ENCODE peak calls at places on chromosomes 2 and 18, in nine cellular contexts. W is tibial artery, G is upper lobe of right lung, Z is heart left ventricle, C is lower lobe of right lung, F is astrocyte of the cerebellum, R is AG10803, Q is hepatocyte, A is mucosa of descending colon. K is an unnamed sample.

GRCh38 chr2:212726403-212726802 is 187.8 kb upstream of the ERBB4 start:
- DNase-seq in G (no peak), A (no peak), Q (no peak), C (no peak), Z (no peak), F (no peak), R (no peak), W (no peak), K (no peak)

GRCh38 chr2:158509928-158510797 is 53.4 kb downstream of the PKP4 start:
- DNase-seq in Q (no peak), R (peak; percentile 70), F (no peak), C (no peak), G (no peak), A (no peak), Z (no peak), W (no peak), K (peak; percentile 17)

GRCh38 chr2:182767578-182767977 is 51.5 kb downstream of the DNAJC10 start:
- DNase-seq in W (no peak), G (no peak), F (peak; percentile 9), Z (no peak), R (peak; percentile 16), C (no peak), Q (peak; percentile 37), A (no peak), K (peak; percentile 37)

GRCh38 chr18:48541026-48541746 is 2.4 kb downstream of the CTIF start:
- DNase-seq in W (peak; percentile 76), F (peak; percentile 63), G (peak; percentile 89), R (peak; percentile 87), A (peak; percentile 78), C (peak; percentile 84), Z (peak; percentile 91), Q (peak; percentile 88), K (peak; percentile 77)

GRCh38 chr18:9712606-9713005 is 4.5 kb downstream of the RAB31 start:
- DNase-seq in R (peak; percentile 85), G (no peak), C (no peak), Z (no peak), F (no peak), Q (no peak), W (no peak), A (no peak), K (peak; percentile 41)

GRCh38 chr18:31819106-31819924 is 58.6 kb upstream of the SLC25A52 start:
- DNase-seq in A (peak; percentile 10), G (no peak), Z (no peak), C (no peak), R (peak; percentile 49), Q (peak; percentile 80), W (no peak), F (peak; percentile 22), K (peak; percentile 74)

GRCh38 chr2:217555075-217555876 is 447.5 kb downstream of the TNS1 start:
- DNase-seq in W (no peak), A (no peak), F (no peak), G (no peak), Z (no peak), R (peak; percentile 58), C (no peak), Q (no peak), K (no peak)

GRCh38 chr2:98396745-98397355 is 47.8 kb upstream of the INPP4A start:
- DNase-seq in R (no peak), Z (no peak), A (no peak), C (no peak), Q (no peak), W (no peak), F (no peak), G (no peak), K (no peak)

GRCh38 chr2:176105078-176105726 is 1.9 kb upstream of the HOXD11 start:
- DNase-seq in G (no peak), Q (no peak), A (no peak), R (no peak), Z (no peak), C (no peak), W (no peak), F (no peak), K (no peak)

GRCh38 chr18:62182220-62182619 is 4.6 kb downstream of the PIGN start:
- DNase-seq in R (no peak), A (no peak), Z (no peak), G (no peak), C (no peak), Q (no peak), F (no peak), W (no peak), K (no peak)

GRCh38 chr18:62179213-62179612 is 7.6 kb downstream of the PIGN start:
- DNase-seq in W (no peak), Z (no peak), G (no peak), C (no peak), A (no peak), R (no peak), Q (no peak), F (no peak), K (no peak)

GRCh38 chr18:62186656-62187542 is at the start of the genes PIGN and RELCH:
- DNase-seq in F (peak; percentile 98), Q (peak; percentile 99), Z (peak; percentile 93), A (peak; percentile 96), R (peak; percentile 98), C (peak; percentile 95), G (peak; percentile 95), W (peak; percentile 97), K (peak; percentile 99)

GRCh38 chr18:62187543-62188378 is 706 bp downstream of the RELCH start:
- DNase-seq in A (peak; percentile 64), F (peak; percentile 8), Q (peak; percentile 62), C (peak; percentile 63), R (peak; percentile 11), W (peak; percentile 21), Z (peak; percentile 68), G (peak; percentile 71), K (peak; percentile 29)

GRCh38 chr18:62183578-62184195 is 3.2 kb downstream of the PIGN start:
- DNase-seq in G (no peak), C (no peak), F (peak; percentile 59), W (no peak), R (peak; percentile 64), Z (no peak), A (peak; percentile 76), Q (peak; percentile 74), K (peak; percentile 81)
- TF ChIP-seq CTCF in G (peak; percentile 99), C (peak; percentile 94), F (peak; percentile 91), W (peak; percentile 86), R (peak; percentile 99), Z (peak; percentile 94), A (peak; percentile 85), Q (peak; percentile 91), K (peak; percentile 93)

GRCh38 chr18:54173980-54174611 is 50.4 kb downstream of the MBD2 start:
- DNase-seq in W (no peak), Z (no peak), G (no peak), F (no peak), Q (no peak), A (no peak), R (no peak), C (no peak), K (no peak)

GRCh38 chr18:54165450-54165849 is 59.0 kb downstream of the MBD2 start:
- DNase-seq in Q (no peak), Z (no peak), R (no peak), F (no peak), W (no peak), G (no peak), C (no peak), A (no peak), K (no peak)

GRCh38 chr18:54173250-54173649 is 51.2 kb downstream of the MBD2 start:
- DNase-seq in C (no peak), Z (no peak), R (no peak), G (no peak), A (no peak), W (no peak), Q (no peak), F (no peak), K (no peak)

GRCh38 chr18:54169710-54170403 is 54.6 kb downstream of the MBD2 start:
- DNase-seq in C (no peak), F (no peak), G (no peak), A (no peak), Z (no peak), R (no peak), Q (no peak), W (no peak), K (no peak)
- TF ChIP-seq CTCF in C (no peak), F (no peak), G (no peak), A (no peak), Z (no peak), R (no peak), Q (no peak), W (no peak), K (no peak)

GRCh38 chr2:9232166-9232479 is 25.5 kb downstream of the ASAP2 start:
- DNase-seq in R (no peak), G (no peak), A (no peak), W (no peak), F (no peak), C (no peak), Z (no peak), Q (no peak), K (no peak)

GRCh38 chr2:9232886-9233285 is 26.3 kb downstream of the ASAP2 start:
- DNase-seq in R (no peak), A (no peak), W (no peak), Q (no peak), C (no peak), G (no peak), F (peak; percentile 70), Z (no peak), K (no peak)

GRCh38 chr2:9236867-9237266 is 30.3 kb downstream of the ASAP2 start:
- DNase-seq in G (no peak), Q (no peak), A (no peak), R (no peak), F (no peak), C (no peak), W (no peak), Z (peak; percentile 68), K (no peak)

GRCh38 chr2:9235388-9236344 is 29.1 kb downstream of the ASAP2 start:
- DNase-seq in R (peak; percentile 71), Z (no peak), A (no peak), C (no peak), Q (peak; percentile 26), F (no peak), W (no peak), G (no peak), K (peak; percentile 66)

DNA sequence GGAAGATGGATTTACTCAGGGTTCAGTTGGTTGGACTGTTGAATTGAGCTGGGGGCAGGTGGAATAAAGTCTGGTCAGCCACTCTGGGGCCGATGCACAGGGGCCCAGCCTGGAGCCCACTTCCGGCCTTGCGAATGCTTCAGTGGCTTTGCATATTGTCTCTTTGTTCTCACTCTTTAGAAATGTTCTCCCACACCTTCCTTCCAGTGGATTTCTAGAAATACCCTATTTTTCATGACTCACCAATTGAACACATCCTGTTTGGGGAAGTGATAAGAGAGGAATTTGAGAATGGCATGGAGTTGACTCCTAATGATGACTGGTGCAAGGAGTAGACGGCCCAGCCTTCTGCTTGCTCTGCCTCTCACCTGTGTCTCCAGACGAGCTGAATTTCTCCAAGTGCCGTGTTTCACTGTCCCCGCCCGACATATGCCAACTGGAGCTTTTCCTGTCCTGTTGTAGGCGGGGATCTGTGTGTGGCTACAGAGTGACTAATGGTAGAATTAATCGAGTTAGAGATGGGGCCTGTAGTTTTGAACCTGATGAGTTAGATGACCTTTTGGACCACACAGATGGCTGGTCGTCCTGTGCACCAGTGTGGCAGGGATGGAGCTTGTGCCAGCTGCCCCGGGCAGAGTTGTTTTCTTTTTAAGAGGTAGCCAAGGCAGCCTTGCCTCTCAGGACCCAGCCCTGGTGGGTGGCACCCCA is 28.2 kb downstream of the ASAP2 start:
- DNase-seq in Z (no peak), C (no peak), Q (peak; percentile 41), G (no peak), W (no peak), A (no peak), R (peak; percentile 82), F (peak; percentile 68), K (peak; percentile 88)
- TF ChIP-seq CTCF in Z (no peak), C (no peak), Q (no peak), G (no peak), W (no peak), A (no peak), R (no peak), F (no peak), K (no peak)

GRCh38 chr2:80852079-80852807 is 547.7 kb upstream of the LRRTM1 start:
- DNase-seq in R (no peak), W (no peak), Q (no peak), C (no peak), A (no peak), Z (no peak), G (no peak), F (no peak), K (no peak)
- TF ChIP-seq CTCF in R (no peak), W (no peak), Q (no peak), C (no peak), A (no peak), Z (no peak), G (no peak), F (no peak), K (no peak)

K was measured in cardiac fibroblast.